ENCODE peak calls at places on chromosomes 2 and 18, in ten cellular contexts. L, Q, N, B, C, R, M, O, V and S are unnamed samples. For H3K27me3, the result is how much of the 10 kb centered on the place peaks cover.

GRCh38 chr2:23859983-23860382 is 66.9 kb downstream of the ATAD2B start:
- DNase-seq in V (no peak), N (peak), Q (no peak), C (no peak), L (no peak), O (no peak), B (no peak), M (no peak), R (no peak), S (no peak)

GRCh38 chr2:23330214-23330613 is 54.8 kb upstream of the KLHL29 start:
- DNase-seq in O (peak), N (peak), M (no peak), L (no peak), C (no peak), V (no peak), B (no peak), R (no peak), Q (no peak), S (peak)

GRCh38 chr2:68317971-68318685 is 1.6 kb downstream of the CNRIP1 start:
- DNase-seq in O (no peak), L (no peak), V (no peak), B (no peak), M (no peak), C (no peak), R (peak), Q (no peak), N (no peak), S (no peak)

GRCh38 chr2:205637779-205638503 is 44.4 kb upstream of the NRP2 start:
- DNase-seq in B (no peak), Q (no peak), R (no peak), O (no peak), N (no peak), V (no peak), M (no peak), C (no peak), L (no peak), S (no peak)

GRCh38 chr2:47803363-47803762 is 20.4 kb downstream of the MSH6 start:
- DNase-seq in B (no peak), V (no peak), R (no peak), N (no peak), C (no peak), Q (no peak), L (no peak), M (no peak), O (no peak), S (no peak)

GRCh38 chr2:17822452-17823117 is 6.3 kb downstream of the MSGN1 start:
- DNase-seq in B (no peak), C (no peak), L (no peak), V (no peak), O (no peak), M (no peak), R (peak), Q (no peak), N (no peak), S (no peak)

GRCh38 chr2:234592541-234592940 is 95.7 kb upstream of the ARL4C start:
- DNase-seq in Q (no peak), B (no peak), M (no peak), L (no peak), N (no peak), O (no peak), V (no peak), C (no peak), R (no peak), S (no peak)

GRCh38 chr2:183946193-183946592 is 652.1 kb upstream of the ZNF804A start:
- DNase-seq in L (no peak), V (no peak), C (no peak), O (no peak), R (no peak), Q (no peak), N (no peak), B (no peak), M (no peak), S (no peak)

GRCh38 chr2:161414385-161415040 is 1.6 kb upstream of the TBR1 start:
- DNase-seq in V (no peak), O (peak), R (peak), B (peak), L (no peak), Q (no peak), C (peak), N (no peak), M (no peak), S (peak)

GRCh38 chr2:48049371-48049770 is 143.1 kb upstream of the FBXO11 start:
- DNase-seq in Q (no peak), L (no peak), V (no peak), N (no peak), O (no peak), C (no peak), B (no peak), R (no peak), M (no peak), S (no peak)

GRCh38 chr2:239902749-239903201 is 122.4 kb downstream of the NDUFA10 start:
- DNase-seq in M (peak), L (no peak), C (no peak), Q (no peak), R (no peak), O (no peak), B (no peak), N (no peak), V (no peak), S (no peak)

GRCh38 chr2:6971502-6971901 is 54.3 kb downstream of the RNF144A start:
- DNase-seq in V (no peak), N (no peak), R (no peak), Q (no peak), C (no peak), L (no peak), M (no peak), O (no peak), B (no peak), S (no peak)

GRCh38 chr2:203569677-203570316 is 34.7 kb upstream of the RAPH1 start:
- DNase-seq in M (no peak), C (no peak), O (no peak), Q (no peak), L (no peak), R (no peak), N (no peak), V (no peak), B (no peak), S (no peak)

GRCh38 chr18:10727477-10727876 is 201.7 kb downstream of the NAPG start:
- DNase-seq in R (no peak), B (no peak), V (no peak), L (no peak), M (no peak), Q (no peak), O (no peak), N (no peak), C (no peak), S (no peak)

GRCh38 chr18:9147440-9148238 is 11.1 kb downstream of the ANKRD12 start:
- DNase-seq in B (no peak), V (no peak), Q (no peak), L (peak), M (no peak), R (peak), N (peak), O (no peak), C (no peak), S (peak)

GRCh38 chr2:225787497-225787896 is 388.0 kb downstream of the NYAP2 start:
- DNase-seq in L (no peak), B (no peak), O (no peak), V (no peak), M (no peak), C (no peak), R (no peak), N (no peak), Q (no peak), S (no peak)

GRCh38 chr2:8661736-8662135 is 20.1 kb upstream of the ID2 start:
- DNase-seq in R (no peak), B (no peak), L (no peak), Q (no peak), O (no peak), C (no peak), V (no peak), M (no peak), N (no peak), S (no peak)

GRCh38 chr2:11748018-11748860 is 1.8 kb downstream of the LPIN1 start:
- DNase-seq in V (no peak), N (no peak), Q (no peak), C (no peak), M (no peak), O (no peak), R (peak), L (no peak), B (no peak), S (no peak)

GRCh38 chr2:67660871-67661270 is 263.7 kb downstream of the ETAA1 start:
- DNase-seq in R (no peak), B (no peak), V (no peak), L (no peak), Q (no peak), N (no peak), C (no peak), O (no peak), M (no peak), S (no peak)

GRCh38 chr2:120221616-120222015 is 1.6 kb downstream of the TMEM185B start:
- DNase-seq in R (no peak), N (no peak), B (no peak), C (no peak), O (no peak), M (no peak), Q (no peak), L (peak), V (no peak), S (peak)

GRCh38 chr18:10317864-10318685 is 136.4 kb upstream of the APCDD1 start:
- DNase-seq in O (no peak), C (no peak), N (no peak), L (no peak), Q (no peak), V (no peak), B (no peak), R (no peak), M (no peak), S (no peak)

GRCh38 chr2:127161176-127162136 is 54.5 kb upstream of the BIN1 start:
- DNase-seq in C (no peak), B (no peak), Q (no peak), M (no peak), L (no peak), O (no peak), V (no peak), N (no peak), R (no peak), S (no peak)

GRCh38 chr2:19354417-19355022 is 3.9 kb downstream of the OSR1 start:
- DNase-seq in Q (no peak), V (no peak), N (no peak), R (peak), O (no peak), L (no peak), C (no peak), M (no peak), B (no peak), S (no peak)

GRCh38 chr2:11073791-11074190 is 81.5 kb upstream of the SLC66A3 start:
- DNase-seq in C (no peak), B (no peak), O (no peak), N (no peak), L (no peak), R (no peak), Q (no peak), M (no peak), V (no peak), S (no peak)

GRCh38 chr18:32441536-32441935 is 29.1 kb downstream of the GAREM1 start:
- DNase-seq in R (no peak), Q (no peak), V (no peak), N (no peak), C (no peak), M (peak), O (no peak), L (no peak), B (no peak), S (no peak)

GRCh38 chr2:213199871-213200270 is 48.5 kb upstream of the IKZF2 start:
- DNase-seq in O (no peak), Q (no peak), B (no peak), R (no peak), V (no peak), N (peak), C (no peak), L (no peak), M (no peak), S (no peak)

GRCh38 chr2:42195559-42195958 is 26.4 kb downstream of the EML4 start:
- DNase-seq in O (no peak), R (no peak), N (no peak), B (no peak), C (no peak), Q (no peak), V (no peak), M (no peak), L (no peak), S (peak)

GRCh38 chr2:219461061-219461514 is 26.4 kb downstream of the SPEG start:
- DNase-seq in L (no peak), C (peak), O (peak), N (no peak), V (no peak), Q (no peak), B (peak), M (no peak), R (peak), S (no peak)

GRCh38 chr2:199458017-199458805 is 472 bp upstream of the SATB2 start:
- DNase-seq in M (no peak), Q (no peak), L (no peak), V (no peak), O (peak), N (no peak), B (no peak), R (no peak), C (peak), S (no peak)

GRCh38 chr2:165778653-165779451 is 15.2 kb downstream of the GALNT3 start:
- DNase-seq in V (no peak), M (no peak), Q (no peak), R (no peak), L (peak), O (no peak), N (no peak), B (no peak), C (no peak), S (peak)

GRCh38 chr2:8607591-8607990 is 74.3 kb upstream of the ID2 start:
- DNase-seq in M (no peak), Q (no peak), B (no peak), V (no peak), R (no peak), N (peak), C (no peak), L (no peak), O (no peak), S (peak)

GRCh38 chr2:214902273-214902672 is 92.8 kb upstream of the BARD1 start:
- DNase-seq in B (no peak), O (no peak), Q (no peak), C (no peak), V (no peak), R (peak), L (no peak), N (no peak), M (no peak), S (no peak)

GRCh38 chr2:196101325-196101981 is 32.8 kb upstream of the DNAH7 start:
- DNase-seq in O (peak), R (no peak), V (no peak), M (no peak), L (no peak), B (no peak), C (no peak), Q (no peak), N (peak), S (no peak)

GRCh38 chr2:225122582-225123486 is 80.6 kb upstream of the DOCK10 start:
- DNase-seq in C (no peak), O (no peak), V (peak), L (peak), N (peak), B (no peak), R (peak), Q (no peak), M (no peak), S (peak)

GRCh38 chr2:26422947-26423629 is 21.4 kb downstream of the DRC1 start:
- DNase-seq in L (no peak), R (no peak), O (no peak), M (no peak), B (no peak), C (no peak), V (no peak), N (no peak), Q (no peak), S (no peak)

GRCh38 chr2:112807233-112807807 is 23.0 kb upstream of the IL1A start:
- DNase-seq in Q (no peak), C (no peak), N (no peak), V (no peak), R (no peak), M (no peak), O (no peak), B (no peak), L (no peak), S (no peak)
- TF ChIP-seq CTCF in Q (no peak), C (no peak), N (peak), V (no peak), R (no peak), M (no peak), O (no peak), B (no peak), L (no peak), S (no peak)

GRCh38 chr2:85438291-85439110 is 20.0 kb downstream of the SH2D6 start:
- DNase-seq in Q (no peak), O (no peak), C (peak), M (no peak), R (no peak), V (no peak), L (no peak), B (peak), N (no peak), S (no peak)
- H3K4me3 ChIP-seq in Q (peak), O (peak), C (peak), M (no peak), R (no peak), V (peak), L (peak), B (peak), N (peak), S (peak)

GRCh38 chr18:22168360-22168921 is 948 bp upstream of the GATA6 start:
- DNase-seq in B (no peak), O (peak), V (no peak), L (peak), M (no peak), C (no peak), N (no peak), R (peak), Q (no peak), S (peak)

GRCh38 chr18:22166070-22166972 is 3.1 kb upstream of the GATA6 start:
- DNase-seq in L (peak), R (peak), B (peak), Q (no peak), C (no peak), N (no peak), V (no peak), M (peak), O (no peak), S (no peak)

GRCh38 chr18:22167091-22167470 is 2.3 kb upstream of the GATA6 start:
- DNase-seq in Q (no peak), M (no peak), R (no peak), B (no peak), V (no peak), C (no peak), L (no peak), N (no peak), O (no peak), S (peak)

GRCh38 chr18:22169011-22169888 is at the start of gene GATA6:
- DNase-seq in C (peak), L (peak), B (peak), N (peak), O (peak), V (no peak), Q (no peak), M (peak), R (peak), S (peak)

GRCh38 chr18:22167471-22168151 is 1.8 kb upstream of the GATA6 start:
- DNase-seq in R (peak), B (no peak), Q (no peak), N (no peak), M (no peak), C (no peak), V (no peak), O (no peak), L (peak), S (no peak)
- H3K27me3 ChIP-seq in R (half or more), B (under half), Q (half or more), N (under half), M (under half), C (half or more), V (under half), O (half or more), L (under half), S (under half)

GRCh38 chr2:136024185-136024584 is 38.8 kb upstream of the DARS1 start:
- DNase-seq in L (no peak), M (no peak), O (no peak), R (no peak), C (no peak), V (no peak), B (no peak), Q (no peak), N (no peak), S (no peak)
- TF ChIP-seq CTCF in L (no peak), M (no peak), O (no peak), R (no peak), C (no peak), V (no peak), B (no peak), Q (no peak), N (no peak), S (no peak)

DNA sequence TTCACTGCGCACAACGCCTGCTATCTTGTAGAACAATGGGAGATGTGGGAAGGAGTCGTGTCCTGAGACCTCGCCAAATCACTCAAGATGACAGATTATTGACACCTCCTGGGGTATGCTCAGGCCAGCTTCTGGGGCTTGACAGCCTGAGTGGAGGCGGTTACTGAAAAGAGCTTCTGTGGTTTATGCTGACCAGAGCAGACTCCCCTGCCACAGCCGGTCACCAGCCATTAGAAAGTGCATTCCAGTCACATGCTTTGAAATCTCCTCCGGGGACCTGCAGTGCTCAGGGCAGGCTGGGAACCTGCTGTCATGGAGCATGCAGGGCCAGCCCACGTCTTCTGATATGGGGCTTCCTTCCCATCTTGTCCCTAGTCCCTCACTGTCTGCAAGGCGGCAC is 215.9 kb downstream of the SEPTIN10 start:
- DNase-seq in R (no peak), O (no peak), L (no peak), C (no peak), V (no peak), N (no peak), Q (no peak), M (no peak), B (no peak), S (no peak)
- H3K4me3 ChIP-seq in R (no peak), O (no peak), L (no peak), C (no peak), V (no peak), N (no peak), Q (no peak), M (no peak), B (no peak), S (no peak)

DNA sequence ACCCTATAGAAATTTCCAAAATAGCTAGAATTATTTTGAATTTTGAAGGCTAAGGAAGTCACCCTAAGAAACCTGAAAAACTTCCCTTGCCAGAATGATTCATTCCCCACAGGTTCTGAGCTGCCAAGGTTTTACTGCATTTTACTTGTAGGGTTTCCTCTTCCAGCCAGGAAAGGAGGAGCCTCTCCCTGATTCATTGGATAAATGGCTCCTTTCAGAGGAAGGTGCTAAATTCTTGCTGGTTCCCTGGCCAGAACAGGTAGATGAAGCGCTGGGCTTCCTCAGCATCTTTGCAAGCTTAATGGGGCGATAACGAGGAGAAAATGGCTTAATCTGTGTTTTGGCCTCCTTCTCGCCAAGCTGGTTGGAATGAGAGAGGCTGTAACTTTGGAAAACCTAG is 279.6 kb upstream of the SLC14A2 start:
- DNase-seq in N (no peak), R (no peak), Q (no peak), C (no peak), O (no peak), L (no peak), B (no peak), V (no peak), M (no peak), S (no peak)
- H3K27me3 ChIP-seq in N (under half), R (under half), Q (under half), C (under half), O (under half), L (under half), B (under half), V (under half), M (under half), S (under half)